ENCODE peak calls at places on chromosomes 1 and 21, in ten cellular contexts. I is foreskin fibroblast, N is fibroblast of lung, M is GM20000, R is RWPE1, T is PC-9, U is mesothelial cell of epicardium, Q is astrocyte of the cerebellum, A is pancreas, B is HL-60. F is an unnamed sample.

GRCh38 chr1:27057801-27058647 is 45.4 kb upstream of the TENT5B start:
- DNase-seq in I (no peak), N (peak), M (no peak), R (no peak), T (no peak), U (no peak), Q (no peak), A (no peak), B (no peak), F (no peak)

GRCh38 chr1:73097917-73098316 is 815.6 kb upstream of the NEGR1 start:
- DNase-seq in I (no peak), N (no peak), M (no peak), R (no peak), T (no peak), U (no peak), Q (no peak), A (no peak), B (no peak), F (no peak)

GRCh38 chr1:192660613-192661012 is 24.7 kb downstream of the RGS13 start:
- DNase-seq in I (no peak), N (no peak), M (no peak), R (no peak), T (no peak), U (no peak), Q (no peak), A (no peak), B (no peak), F (no peak)

GRCh38 chr1:236480758-236481436 is 42.9 kb upstream of the LGALS8 start:
- DNase-seq in I (no peak), N (no peak), M (no peak), R (no peak), T (peak), U (peak), Q (no peak), A (no peak), B (no peak), F (no peak)

GRCh38 chr1:24126023-24126671 is 14.2 kb upstream of the MYOM3 start:
- DNase-seq in I (peak), N (no peak), M (no peak), R (no peak), T (no peak), U (no peak), Q (no peak), A (no peak), B (no peak), F (peak)

GRCh38 chr1:76871355-76871974 is 4.2 kb downstream of the ST6GALNAC5 start:
- DNase-seq in I (no peak), N (no peak), M (peak), R (no peak), T (no peak), U (no peak), Q (no peak), A (no peak), B (no peak), F (no peak)

GRCh38 chr1:218408942-218409341 is 63.8 kb downstream of the TGFB2 start:
- DNase-seq in I (no peak), N (no peak), M (no peak), R (no peak), T (no peak), U (no peak), Q (no peak), A (no peak), B (no peak), F (no peak)

GRCh38 chr1:3322440-3323020 is 131.9 kb upstream of the ARHGEF16 start:
- DNase-seq in I (no peak), N (no peak), M (no peak), R (no peak), T (no peak), U (no peak), Q (no peak), A (no peak), B (no peak), F (no peak)

GRCh38 chr1:55038974-55039341 is 390 bp upstream of the PCSK9 start:
- DNase-seq in I (no peak), N (no peak), M (no peak), R (no peak), T (no peak), U (no peak), Q (no peak), A (no peak), B (no peak), F (no peak)

GRCh38 chr21:40902993-40903392 is 56.0 kb upstream of the DSCAM start:
- DNase-seq in I (no peak), N (no peak), M (no peak), R (no peak), T (no peak), U (no peak), Q (no peak), A (no peak), B (no peak), F (no peak)

GRCh38 chr1:50735443-50735842 is 224.6 kb downstream of the FAF1 start:
- DNase-seq in I (peak), N (peak), M (peak), R (peak), T (no peak), U (no peak), Q (peak), A (no peak), B (no peak), F (peak)

GRCh38 chr1:41502912-41503311 is 18.4 kb upstream of the EDN2 start:
- DNase-seq in I (no peak), N (no peak), M (no peak), R (no peak), T (no peak), U (no peak), Q (peak), A (no peak), B (no peak), F (no peak)

GRCh38 chr1:179882253-179883039 is at the start of gene TOR1AIP1:
- DNase-seq in I (peak), N (peak), M (peak), R (peak), T (peak), U (peak), Q (peak), A (peak), B (peak), F (peak)

GRCh38 chr1:192266645-192267044 is 50.1 kb upstream of the RGS21 start:
- DNase-seq in I (no peak), N (no peak), M (no peak), R (no peak), T (no peak), U (no peak), Q (no peak), A (no peak), B (no peak), F (no peak)

GRCh38 chr1:225493591-225494246 is 65.9 kb upstream of the LBR start:
- DNase-seq in I (no peak), N (no peak), M (no peak), R (no peak), T (no peak), U (no peak), Q (no peak), A (no peak), B (no peak), F (no peak)
- TF ChIP-seq CTCF in I (no peak), N (no peak), M (no peak), R (no peak), T (no peak), U (no peak), Q (no peak), A (no peak), B (no peak), F (no peak)

DNA sequence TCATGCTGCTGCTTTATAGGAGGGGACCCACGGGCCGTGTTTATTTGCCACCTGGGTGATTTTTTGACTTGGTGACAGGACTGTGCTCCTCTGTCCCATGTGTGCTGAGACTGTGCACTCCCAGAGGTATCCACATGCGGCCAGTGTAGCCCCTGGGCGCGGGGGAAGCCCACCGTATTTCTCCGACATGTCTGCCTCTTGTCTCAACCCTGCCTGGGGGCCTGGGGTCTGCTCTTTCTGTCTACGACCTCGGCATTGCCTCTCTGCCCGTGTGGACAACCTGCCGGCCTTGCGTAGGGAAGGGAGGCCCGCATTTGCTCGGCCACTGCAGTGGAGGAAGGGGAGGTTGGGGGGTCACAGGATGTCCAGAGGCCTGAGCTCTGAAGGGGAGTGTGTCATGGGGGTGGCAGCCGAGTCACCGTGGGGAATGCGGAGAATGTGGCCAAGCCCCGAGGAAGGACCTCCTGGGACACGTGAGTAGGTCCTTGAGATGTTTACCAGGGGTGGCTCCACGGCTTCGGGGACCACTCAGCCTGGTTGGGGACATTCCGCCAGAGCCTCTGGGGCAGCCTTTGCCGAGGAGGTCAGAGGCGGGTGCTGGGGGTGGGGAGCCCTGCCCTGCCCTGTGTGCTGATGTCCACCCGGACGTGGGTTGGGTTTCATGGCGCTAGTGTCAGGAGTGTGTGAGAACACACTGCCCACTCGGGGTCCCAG is 11.0 kb downstream of the PRKCZ start:
- DNase-seq in I (no peak), N (no peak), M (no peak), R (no peak), T (no peak), U (no peak), Q (no peak), A (no peak), B (no peak), F (no peak)
- TF ChIP-seq CTCF in I (no peak), N (no peak), M (no peak), R (no peak), T (no peak), U (no peak), Q (no peak), A (no peak), B (no peak), F (no peak)

GRCh38 chr1:227760377-227760776 is 25.1 kb downstream of the SNAP47 start:
- DNase-seq in I (no peak), N (no peak), M (no peak), R (no peak), T (no peak), U (no peak), Q (no peak), A (no peak), B (no peak), F (no peak)
- TF ChIP-seq CTCF in I (no peak), N (no peak), M (no peak), R (no peak), T (no peak), U (no peak), Q (no peak), A (no peak), B (no peak), F (no peak)

GRCh38 chr1:196732526-196732925 is 42.1 kb upstream of the CFHR3 start:
- DNase-seq in I (no peak), N (no peak), M (no peak), R (no peak), T (no peak), U (no peak), Q (no peak), A (no peak), B (no peak), F (no peak)
- TF ChIP-seq CTCF in I (no peak), N (no peak), M (no peak), R (no peak), T (peak), U (peak), Q (peak), A (peak), B (no peak), F (peak)

GRCh38 chr1:89962024-89962741 is 32.7 kb upstream of the ZNF326 start:
- DNase-seq in I (no peak), N (no peak), M (no peak), R (no peak), T (no peak), U (no peak), Q (no peak), A (no peak), B (no peak), F (peak)
- TF ChIP-seq CTCF in I (no peak), N (no peak), M (no peak), R (no peak), T (no peak), U (no peak), Q (no peak), A (no peak), B (no peak), F (no peak)

DNA sequence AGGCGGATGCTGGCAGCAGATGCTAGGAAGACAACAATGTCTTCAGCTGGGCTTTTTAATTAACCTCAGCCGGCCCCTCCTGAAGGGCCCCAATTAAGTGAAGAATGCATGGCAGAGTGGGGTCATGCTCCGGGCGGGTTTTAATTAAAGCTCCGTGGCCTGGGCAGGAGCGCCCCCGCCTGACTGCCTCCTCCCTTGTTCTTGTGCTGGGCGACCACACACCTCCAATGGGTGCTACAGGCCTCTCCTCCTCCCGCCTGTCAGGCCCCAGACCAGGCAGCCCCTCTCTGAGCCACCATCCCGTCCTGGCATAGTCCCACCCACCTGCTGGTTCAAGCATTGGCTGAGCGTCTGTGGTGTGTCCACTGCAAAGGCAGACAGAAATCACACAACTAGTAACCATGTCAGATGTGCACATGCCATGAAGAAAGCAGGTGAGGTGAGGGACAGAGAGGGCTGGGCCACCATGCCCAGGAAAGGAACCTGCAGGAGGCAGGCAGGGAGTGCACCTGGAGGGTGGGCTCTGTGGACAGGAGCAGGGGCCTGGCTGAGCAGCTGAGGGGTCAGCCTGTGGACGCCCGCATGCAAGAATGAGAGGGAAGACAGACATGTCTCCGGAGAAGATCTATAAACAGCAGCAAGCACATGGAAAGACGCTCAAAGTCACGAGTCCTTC is 8.5 kb upstream of the ARF1 start:
- DNase-seq in I (no peak), N (no peak), M (no peak), R (no peak), T (no peak), U (no peak), Q (no peak), A (peak), B (no peak), F (no peak)
- TF ChIP-seq CTCF in I (no peak), N (no peak), M (peak), R (peak), T (peak), U (no peak), Q (no peak), A (no peak), B (no peak), F (peak)